ENCODE peak calls at places on chromosome 18, in nine cellular contexts. Z is G401, S is AG09319, I is GM10248, P is NCI-H524, F is dorsolateral prefrontal cortex, C is mesendoderm, W is cardiac fibroblast, R is activated T-cell treated with anti-CD3 and anti-CD28 coated beads for 48 hours. Y is an unnamed sample.

GRCh38 chr18:48201337-48201705 is 207.9 kb downstream of the ZBTB7C start:
- DNase-seq in Z (no peak), S (no peak), I (no peak), P (no peak), F (no peak), C (no peak), W (peak), R (no peak), Y (no peak)

GRCh38 chr18:68803371-68803770 is 5.5 kb downstream of the CCDC102B start:
- DNase-seq in Z (no peak), S (peak), I (no peak), P (peak), F (peak), C (no peak), W (peak), R (no peak), Y (no peak)

GRCh38 chr18:69161383-69162028 is 239.2 kb upstream of the DOK6 start:
- DNase-seq in Z (peak), S (peak), I (no peak), P (no peak), F (peak), C (peak), W (peak), R (no peak), Y (no peak)

GRCh38 chr18:74774486-74774885 is 176.8 kb downstream of the ZNF407 start:
- DNase-seq in Z (no peak), S (no peak), I (no peak), P (no peak), F (no peak), C (no peak), W (peak), R (no peak), Y (no peak)

GRCh38 chr18:63119647-63120046 is 199.9 kb downstream of the BCL2 start:
- DNase-seq in Z (peak), S (no peak), I (no peak), P (no peak), F (peak), C (peak), W (peak), R (no peak), Y (peak)

GRCh38 chr18:46570666-46571065 is 86.4 kb downstream of the LOXHD1 start:
- DNase-seq in Z (no peak), S (no peak), I (no peak), P (no peak), F (no peak), C (no peak), W (no peak), R (no peak), Y (no peak)

GRCh38 chr18:49691177-49691608 is 122.1 kb downstream of the ACAA2 start:
- DNase-seq in Z (no peak), S (peak), I (no peak), P (no peak), F (no peak), C (no peak), W (peak), R (no peak), Y (no peak)

GRCh38 chr18:35311506-35311905 is 21.5 kb upstream of the ZSCAN30 start:
- DNase-seq in Z (no peak), S (no peak), I (no peak), P (no peak), F (no peak), C (no peak), W (peak), R (no peak), Y (no peak)

GRCh38 chr18:78816114-78816513 is 163.5 kb upstream of the SALL3 start:
- DNase-seq in Z (no peak), S (no peak), I (no peak), P (no peak), F (no peak), C (no peak), W (no peak), R (no peak), Y (no peak)

GRCh38 chr18:76524900-76525698 is 30.1 kb upstream of the ZNF516 start:
- DNase-seq in Z (no peak), S (peak), I (no peak), P (peak), F (no peak), C (peak), W (peak), R (no peak), Y (no peak)

GRCh38 chr18:37243756-37244155 is 321.8 kb downstream of the CELF4 start:
- DNase-seq in Z (no peak), S (no peak), I (no peak), P (no peak), F (no peak), C (peak), W (no peak), R (no peak), Y (no peak)

GRCh38 chr18:53689886-53690285 is 534.6 kb downstream of the MBD2 start:
- DNase-seq in Z (no peak), S (no peak), I (no peak), P (no peak), F (no peak), C (no peak), W (no peak), R (no peak), Y (no peak)

GRCh38 chr18:48931680-48932461 is 18.9 kb downstream of the SMAD7 start:
- DNase-seq in Z (peak), S (no peak), I (peak), P (no peak), F (no peak), C (peak), W (no peak), R (peak), Y (no peak)

Y was measured in NCI-H1694 treated with DMSO at 0.1 percent for 48 hours.